ENCODE peak calls at places on chromosomes 11 and 22, in ten cellular contexts. E, L, H, R, Z, Y, B, T, O and G are unnamed samples.

GRCh38 chr11:82858556-82859091 is 41.6 kb downstream of the PRCP start:
- DNase-seq in H (no peak), E (no peak), L (no peak), T (peak; percentile 56), R (no peak), B (no peak), Y (no peak), Z (peak; percentile 78), O (peak; percentile 61), G (peak; percentile 71)

GRCh38 chr22:49017769-49018330 is 809.8 kb downstream of the BRD1 start:
- DNase-seq in H (no peak), E (no peak), Z (no peak), L (peak; percentile 4), T (no peak), Y (no peak), O (no peak), R (no peak), B (peak; percentile 55), G (no peak)

GRCh38 chr22:35205956-35206355 is 51.3 kb upstream of the HMGXB4 start:
- DNase-seq in Y (no peak), O (no peak), R (no peak), B (no peak), T (peak; percentile 41), L (no peak), H (no peak), E (no peak), Z (peak; percentile 57), G (peak; percentile 86)

GRCh38 chr11:126112547-126112946 is 49.9 kb upstream of the CDON start:
- DNase-seq in O (no peak), E (no peak), Y (peak; percentile 57), B (no peak), H (no peak), T (peak; percentile 94), R (no peak), L (peak; percentile 39), Z (no peak), G (no peak)

GRCh38 chr11:78078218-78079167 is 1.2 kb downstream of the NDUFC2 start:
- DNase-seq in B (no peak), E (no peak), L (no peak), H (no peak), Y (no peak), O (no peak), R (no peak), Z (no peak), T (peak; percentile 35), G (no peak)

GRCh38 chr11:102168483-102168882 is 58.2 kb downstream of the YAP1 start:
- DNase-seq in E (no peak), Y (no peak), O (no peak), L (no peak), H (no peak), B (no peak), Z (peak; percentile 50), R (no peak), T (no peak), G (no peak)

GRCh38 chr11:130732476-130732875 is 183.8 kb downstream of the SNX19 start:
- DNase-seq in E (no peak), L (no peak), Z (no peak), Y (no peak), B (no peak), R (no peak), H (no peak), T (no peak), O (no peak), G (no peak)

GRCh38 chr22:40867109-40867508 is 5.2 kb upstream of the DNAJB7 start:
- DNase-seq in E (no peak), O (no peak), R (no peak), H (no peak), L (no peak), Y (no peak), T (no peak), B (no peak), Z (no peak), G (no peak)

GRCh38 chr22:26327306-26327705 is 101.8 kb upstream of the ASPHD2 start:
- DNase-seq in Z (no peak), L (no peak), T (no peak), H (no peak), B (no peak), Y (no peak), R (no peak), E (no peak), O (no peak), G (no peak)

GRCh38 chr22:26326803-26327202 is 102.3 kb upstream of the ASPHD2 start:
- DNase-seq in B (no peak), Y (no peak), R (no peak), E (no peak), T (no peak), O (no peak), Z (no peak), L (no peak), H (no peak), G (no peak)

GRCh38 chr22:26328221-26328620 is 100.8 kb upstream of the ASPHD2 start:
- DNase-seq in H (no peak), Z (no peak), E (no peak), O (no peak), L (no peak), T (no peak), Y (no peak), B (no peak), R (no peak), G (no peak)

GRCh38 chr22:26324150-26324549 is 104.9 kb upstream of the ASPHD2 start:
- DNase-seq in Z (no peak), R (no peak), L (no peak), H (no peak), T (no peak), O (no peak), B (no peak), E (no peak), Y (no peak), G (no peak)

GRCh38 chr22:26325641-26326040 is 103.4 kb upstream of the ASPHD2 start:
- DNase-seq in T (peak; percentile 62), H (no peak), E (no peak), L (no peak), O (no peak), Y (no peak), R (no peak), Z (no peak), B (no peak), G (peak; percentile 34)
- H3K27me3 ChIP-seq in T (no peaks in the 10 kb centered on the region), H (no peaks in the 10 kb centered on the region), E (no peaks in the 10 kb centered on the region), L (no peaks in the 10 kb centered on the region), O (no peaks in the 10 kb centered on the region), Y (no peaks in the 10 kb centered on the region), R (no peaks in the 10 kb centered on the region), Z (no peaks in the 10 kb centered on the region), B (peaks cover 5% of the 10 kb centered on the region), G (no peaks in the 10 kb centered on the region)

GRCh38 chr11:67295846-67296245 is 6.7 kb downstream of the ANKRD13D start:
- DNase-seq in T (peak; percentile 51), R (no peak), Y (no peak), E (no peak), H (no peak), Z (no peak), B (no peak), L (no peak), O (no peak), G (no peak)
- H3K36me3 ChIP-seq in T (peaks cover 31% of the 10 kb centered on the region), R (no peaks in the 10 kb centered on the region), Y (no peaks in the 10 kb centered on the region), E (peaks cover 39% of the 10 kb centered on the region), H (peaks cover 30% of the 10 kb centered on the region), Z (peaks cover 12% of the 10 kb centered on the region), B (peaks cover 53% of the 10 kb centered on the region), L (peaks cover 93% of the 10 kb centered on the region), O (peaks cover 79% of the 10 kb centered on the region), G (peaks cover 75% of the 10 kb centered on the region)

GRCh38 chr22:19977296-19978243 is 36.0 kb upstream of the TXNRD2 start:
- DNase-seq in Z (no peak), O (no peak), R (no peak), H (no peak), B (no peak), Y (no peak), L (no peak), E (no peak), T (no peak), G (no peak)

GRCh38 chr22:19979712-19980493 is 36.7 kb downstream of the ARVCF start:
- DNase-seq in B (no peak), O (no peak), T (no peak), Y (no peak), Z (no peak), R (peak; percentile 47), L (no peak), E (no peak), H (no peak), G (no peak)

GRCh38 chr22:19980766-19981165 is 35.9 kb downstream of the ARVCF start:
- DNase-seq in R (no peak), L (no peak), E (no peak), B (no peak), O (no peak), Y (no peak), Z (no peak), H (no peak), T (no peak), G (no peak)

GRCh38 chr22:19976671-19977070 is 35.1 kb upstream of the TXNRD2 start:
- DNase-seq in L (no peak), R (no peak), E (no peak), H (no peak), O (no peak), Y (no peak), T (no peak), B (no peak), Z (no peak), G (no peak)

DNA sequence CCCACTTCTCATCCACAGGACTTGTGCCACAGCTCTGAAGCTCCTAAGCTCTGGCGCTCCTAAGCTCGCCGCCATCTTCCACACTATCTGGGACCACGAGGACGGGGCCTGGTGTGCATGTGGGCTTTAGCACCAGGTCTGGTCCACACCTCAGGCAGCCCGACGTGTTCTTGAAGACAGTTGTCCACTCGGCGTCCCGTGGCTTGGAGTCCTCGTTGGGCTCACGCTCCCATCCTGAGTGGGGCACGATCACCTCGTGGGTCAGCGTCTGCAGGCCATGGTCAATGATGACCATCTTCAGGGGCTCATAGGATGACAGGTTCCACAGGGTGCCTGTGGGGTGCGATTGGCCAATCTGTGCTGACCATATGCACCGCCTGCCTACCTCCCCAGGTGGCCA is 37.1 kb upstream of the TXNRD2 start:
- DNase-seq in B (no peak), H (no peak), Z (no peak), R (no peak), O (no peak), T (no peak), E (no peak), L (no peak), Y (no peak), G (no peak)
- H3K27me3 ChIP-seq in B (no peaks in the 10 kb centered on the region), H (no peaks in the 10 kb centered on the region), Z (no peaks in the 10 kb centered on the region), R (no peaks in the 10 kb centered on the region), O (no peaks in the 10 kb centered on the region), T (no peaks in the 10 kb centered on the region), E (no peaks in the 10 kb centered on the region), L (no peaks in the 10 kb centered on the region), Y (no peaks in the 10 kb centered on the region), G (no peaks in the 10 kb centered on the region)

GRCh38 chr11:118167253-118167652 is 9.2 kb downstream of the SCN2B start:
- DNase-seq in H (no peak), B (no peak), Y (no peak), E (no peak), O (no peak), R (no peak), L (no peak), Z (no peak), T (no peak), G (no peak)

GRCh38 chr11:118168751-118169150 is 7.7 kb downstream of the SCN2B start:
- DNase-seq in E (no peak), O (no peak), Y (no peak), Z (no peak), T (no peak), H (no peak), L (no peak), R (no peak), B (no peak), G (no peak)

GRCh38 chr11:118166641-118167040 is 9.8 kb downstream of the SCN2B start:
- DNase-seq in Y (no peak), T (no peak), Z (no peak), O (no peak), B (no peak), H (no peak), L (no peak), R (no peak), E (no peak), G (no peak)

GRCh38 chr11:118168316-118168715 is 8.1 kb downstream of the SCN2B start:
- DNase-seq in Z (no peak), O (no peak), L (no peak), H (no peak), R (no peak), T (no peak), Y (no peak), B (no peak), E (no peak), G (no peak)

DNA sequence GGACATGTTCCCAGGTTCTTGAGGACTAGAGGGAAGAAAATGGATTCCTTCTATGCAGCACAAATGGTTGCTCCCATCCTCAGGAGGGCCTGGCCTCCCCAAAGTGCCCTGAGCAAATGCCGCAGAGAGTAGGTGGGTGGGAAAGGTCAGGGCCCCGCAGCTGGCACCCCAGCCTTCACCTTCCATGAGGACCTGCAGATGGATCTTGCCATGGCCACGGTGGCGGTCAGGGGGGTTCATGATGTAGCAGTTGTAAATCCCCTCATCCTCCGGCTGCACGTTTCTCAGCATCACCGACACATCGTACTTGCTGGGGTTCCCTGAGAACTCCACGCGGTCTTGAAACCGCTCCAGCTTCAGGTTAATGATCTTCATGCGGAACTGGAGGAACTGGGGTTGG is 8.5 kb downstream of the SCN2B start:
- DNase-seq in H (no peak), B (no peak), Z (no peak), L (no peak), Y (no peak), R (no peak), O (peak; percentile 28), T (no peak), E (no peak), G (no peak)
- H3K36me3 ChIP-seq in H (no peaks in the 10 kb centered on the region), B (no peaks in the 10 kb centered on the region), Z (no peaks in the 10 kb centered on the region), L (no peaks in the 10 kb centered on the region), Y (no peaks in the 10 kb centered on the region), R (no peaks in the 10 kb centered on the region), O (no peaks in the 10 kb centered on the region), T (no peaks in the 10 kb centered on the region), E (no peaks in the 10 kb centered on the region), G (no peaks in the 10 kb centered on the region)